ENCODE peak calls at places on chromosomes 6 and 20, in five cellular contexts. G is prostate gland, U is psoas muscle, K is A549, P is left ventricle myocardium inferior. C is an unnamed sample.

GRCh38 chr6:90123796-90124195 is 172.8 kb downstream of the BACH2 start:
- DNase-seq in U (no peak), P (no peak), G (no peak), K (no peak), C (no peak)

GRCh38 chr20:5662769-5663168 is 87.4 kb upstream of the SHLD1 start:
- DNase-seq in P (no peak), G (no peak), U (no peak), K (no peak), C (no peak)

GRCh38 chr20:64242003-64242796 is 13.3 kb upstream of the PCMTD2 start:
- DNase-seq in U (no peak), K (no peak), P (no peak), G (no peak), C (no peak)

GRCh38 chr6:85669735-85670194 is 27.1 kb upstream of the SYNCRIP start:
- DNase-seq in K (no peak), U (no peak), P (no peak), G (no peak), C (no peak)

GRCh38 chr6:23319560-23319959 is 750.2 kb downstream of the HDGFL1 start:
- DNase-seq in K (no peak), U (no peak), G (no peak), P (no peak), C (no peak)

GRCh38 chr6:160260283-160261119 is 1.9 kb upstream of the SLC22A2 start:
- DNase-seq in K (no peak), U (no peak), P (no peak), G (no peak), C (no peak)

GRCh38 chr6:84618046-84618752 is 146.2 kb downstream of the TBX18 start:
- DNase-seq in G (no peak), K (no peak), P (no peak), U (no peak), C (no peak)

GRCh38 chr20:1322511-1323245 is 6.3 kb downstream of the SDCBP2 start:
- DNase-seq in G (no peak), K (no peak), P (no peak), U (no peak), C (peak; percentile 81)

GRCh38 chr20:5113615-5113986 is 6.2 kb downstream of the PCNA start:
- DNase-seq in K (no peak), G (no peak), P (no peak), U (no peak), C (no peak)

DNA sequence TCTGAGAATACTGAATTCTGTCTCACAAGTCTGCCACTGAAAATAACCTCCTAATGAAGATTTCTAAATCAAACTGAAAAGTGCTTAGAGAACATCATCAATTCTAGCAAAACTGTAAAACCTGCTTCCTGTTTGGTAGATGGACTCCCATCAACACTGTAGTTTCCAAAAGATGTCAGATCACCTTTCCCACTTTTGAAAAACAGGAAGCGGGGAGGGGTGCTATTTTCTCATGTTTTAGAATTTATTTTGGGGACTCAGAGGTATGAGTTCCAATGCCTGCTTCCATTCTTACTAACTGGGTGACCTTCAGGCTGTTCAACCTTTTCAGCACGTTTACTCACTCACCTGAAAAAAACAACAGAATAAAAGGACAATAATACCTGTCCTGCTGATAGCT is 1.2 kb downstream of the ATP5F1E start:
- DNase-seq in P (no peak), K (no peak), U (no peak), G (no peak), C (no peak)
- H3K4me1 ChIP-seq in P (peaks cover 62% of the 10 kb centered on the region), K (peaks cover 37% of the 10 kb centered on the region), U (peaks cover 37% of the 10 kb centered on the region), G (peaks cover 7% of the 10 kb centered on the region), C (no peaks in the 10 kb centered on the region)

GRCh38 chr6:34671801-34672656 is 24.5 kb downstream of the ILRUN start:
- DNase-seq in P (no peak), G (no peak), U (no peak), K (no peak), C (no peak)

GRCh38 chr6:34672657-34673043 is 23.9 kb downstream of the ILRUN start:
- DNase-seq in U (no peak), K (no peak), G (no peak), P (no peak), C (no peak)

GRCh38 chr6:34674268-34674639 is 22.3 kb downstream of the ILRUN start:
- DNase-seq in P (no peak), G (no peak), U (no peak), K (no peak), C (no peak)

GRCh38 chr6:34671362-34671761 is 25.2 kb downstream of the ILRUN start:
- DNase-seq in K (no peak), P (no peak), U (no peak), G (no peak), C (no peak)

DNA sequence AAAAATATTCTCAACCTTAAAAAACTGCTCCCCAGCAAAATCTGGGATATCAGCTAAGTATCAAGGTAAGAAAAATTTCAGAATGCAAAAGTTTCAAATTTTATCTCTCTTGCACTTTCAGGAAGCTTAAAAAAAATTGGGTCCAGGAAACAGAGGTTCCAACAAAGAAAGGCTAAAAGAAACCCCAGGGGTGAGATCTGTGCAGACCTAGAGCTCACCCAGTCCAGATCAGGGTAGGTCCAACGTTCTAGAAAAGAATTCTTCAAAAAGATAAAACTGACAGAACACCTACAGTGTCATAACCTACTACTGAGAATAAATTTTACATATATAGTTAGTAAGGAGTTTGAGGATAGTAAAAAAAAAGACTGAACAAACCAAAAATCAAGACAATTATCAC is 23.5 kb downstream of the ILRUN start:
- DNase-seq in K (no peak), G (no peak), P (no peak), U (no peak), C (no peak)
- H3K4me1 ChIP-seq in K (peaks cover 43% of the 10 kb centered on the region), G (no peaks in the 10 kb centered on the region), P (peaks cover 37% of the 10 kb centered on the region), U (peaks cover 32% of the 10 kb centered on the region), C (no peaks in the 10 kb centered on the region)

DNA sequence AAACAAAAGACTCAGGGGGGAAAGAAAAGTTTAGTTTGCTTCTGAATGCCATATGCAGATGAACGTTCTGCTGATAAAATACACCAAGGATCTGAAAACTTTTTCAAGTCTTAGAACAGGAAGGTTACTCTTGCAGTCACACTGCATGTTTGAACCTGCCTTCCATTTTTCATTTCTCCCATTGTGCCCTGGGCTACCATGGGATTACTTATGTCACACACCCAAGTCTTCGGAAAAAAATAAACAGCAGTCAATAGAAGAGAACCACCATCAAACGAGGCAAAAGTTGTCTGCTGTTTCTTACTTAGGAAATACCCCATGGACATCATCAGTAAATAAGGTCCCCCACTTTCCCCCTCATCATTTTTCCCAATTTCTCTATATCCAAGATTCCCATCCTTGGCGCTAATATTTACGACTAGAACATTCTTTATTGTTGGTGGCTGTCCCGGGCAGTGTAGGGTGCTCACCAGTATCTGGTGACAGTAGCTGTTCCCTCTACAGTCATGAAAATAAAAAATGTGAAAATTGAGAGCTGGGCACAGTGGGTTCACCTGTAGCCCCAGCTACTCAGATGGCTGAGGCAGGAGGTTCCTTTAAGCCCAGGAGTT is 202.5 kb downstream of the BCAS1 start:
- DNase-seq in K (no peak), P (no peak), U (no peak), G (peak; percentile 42), C (no peak)
- H3K4me1 ChIP-seq in K (peaks cover 81% of the 10 kb centered on the region), P (peaks cover 44% of the 10 kb centered on the region), U (peaks cover 8% of the 10 kb centered on the region), G (peaks cover 17% of the 10 kb centered on the region), C (no peaks in the 10 kb centered on the region)

DNA sequence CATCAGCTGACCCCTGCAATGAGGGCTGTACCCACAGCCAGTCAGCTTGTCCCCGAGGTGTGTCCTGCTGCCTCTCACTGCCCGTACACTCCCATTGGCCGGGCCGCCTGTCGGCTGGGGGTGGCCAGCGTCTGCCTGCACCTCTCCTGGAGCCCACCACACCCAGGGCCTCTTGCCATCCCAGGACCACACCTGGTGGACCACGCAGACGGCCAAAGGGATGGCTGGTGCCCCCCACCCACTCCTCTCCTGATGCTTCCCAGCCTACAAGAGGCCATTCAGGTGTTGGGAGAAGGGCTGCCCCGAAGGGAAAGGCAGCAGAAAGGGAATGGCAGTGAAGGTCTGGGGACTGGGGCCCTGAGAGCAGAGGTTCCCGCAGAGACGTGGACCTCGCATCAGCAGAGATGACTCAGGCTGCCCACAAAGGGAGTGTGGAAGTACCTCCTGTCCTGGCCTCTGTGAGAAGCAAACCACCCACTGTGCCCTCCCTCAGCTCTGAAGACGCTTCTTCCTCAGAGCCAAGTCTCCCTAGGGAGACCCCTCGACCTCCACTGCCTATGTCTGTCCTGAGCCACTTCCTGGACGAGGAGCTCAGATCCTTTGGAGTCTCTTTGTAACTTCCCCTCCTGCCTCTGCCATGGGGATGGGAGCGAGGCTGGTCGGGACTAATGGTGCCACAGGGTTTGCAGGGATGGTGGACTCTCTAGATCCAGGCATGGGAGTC is 60.9 kb downstream of the PYGB start:
- DNase-seq in U (no peak), K (no peak), P (no peak), G (no peak), C (no peak)
- H3K4me1 ChIP-seq in U (peaks cover 22% of the 10 kb centered on the region), K (peaks cover 56% of the 10 kb centered on the region), P (peaks cover 29% of the 10 kb centered on the region), G (peaks cover 2% of the 10 kb centered on the region), C (peaks cover 10% of the 10 kb centered on the region)

C was measured in ascending aorta.